ENCODE peak calls at places on chromosomes 2 and 18, in nine cellular contexts. Q is mucosa of descending colon, Z is tibial artery, L is left ventricle myocardium inferior, O is astrocyte of the cerebellum, W is fibroblast of the aortic adventitia, H is choroid plexus epithelial cell, C is GM12865, F is H7. T is an unnamed sample.
A peak's percentile ranks its signal among the peaks of the same experiment; 100 is the strongest.

GRCh38 chr2:39667142-39667880 is 1.6 kb downstream of the TMEM178A start:
- DNase-seq in Q (no peak), Z (no peak), L (no peak), O (no peak), W (no peak), H (no peak), C (no peak), F (no peak), T (no peak)

GRCh38 chr18:13550446-13551304 is 175.7 kb downstream of the FAM210A start:
- DNase-seq in Q (no peak), Z (no peak), L (no peak), O (no peak), W (no peak), H (no peak), C (no peak), F (no peak), T (no peak)

GRCh38 chr18:55322176-55322735 is 265.7 kb downstream of the TCF4 start:
- DNase-seq in Q (peak; percentile 71), Z (peak; percentile 91), L (peak; percentile 87), O (peak; percentile 88), W (peak; percentile 96), H (peak; percentile 97), C (peak; percentile 93), F (peak; percentile 74), T (peak; percentile 96)

GRCh38 chr2:189252991-189253680 is 73.6 kb upstream of the COL5A2 start:
- DNase-seq in Q (no peak), Z (no peak), L (no peak), O (no peak), W (no peak), H (no peak), C (no peak), F (no peak), T (no peak)

GRCh38 chr2:75466708-75467311 is 93.9 kb downstream of the EVA1A start:
- DNase-seq in Q (no peak), Z (no peak), L (no peak), O (peak; percentile 38), W (peak; percentile 35), H (peak; percentile 48), C (peak; percentile 48), F (peak; percentile 42), T (peak; percentile 28)

GRCh38 chr18:44036500-44036899 is 644.2 kb upstream of the SETBP1 start:
- DNase-seq in Q (no peak), Z (no peak), L (peak; percentile 17), O (no peak), W (no peak), H (peak; percentile 10), C (no peak), F (peak; percentile 17), T (no peak)

GRCh38 chr2:102803041-102803896 is 41.4 kb downstream of the TMEM182 start:
- DNase-seq in Q (no peak), Z (no peak), L (no peak), O (no peak), W (no peak), H (no peak), C (no peak), F (no peak), T (no peak)

GRCh38 chr2:188810591-188810990 is 163.6 kb upstream of the COL3A1 start:
- DNase-seq in Q (no peak), Z (no peak), L (no peak), O (no peak), W (peak; percentile 96), H (no peak), C (no peak), F (no peak), T (no peak)

GRCh38 chr2:214830794-214831346 is 21.4 kb upstream of the BARD1 start:
- DNase-seq in Q (no peak), Z (no peak), L (no peak), O (no peak), W (peak; percentile 38), H (peak; percentile 74), C (no peak), F (peak; percentile 44), T (peak; percentile 25)

DNA sequence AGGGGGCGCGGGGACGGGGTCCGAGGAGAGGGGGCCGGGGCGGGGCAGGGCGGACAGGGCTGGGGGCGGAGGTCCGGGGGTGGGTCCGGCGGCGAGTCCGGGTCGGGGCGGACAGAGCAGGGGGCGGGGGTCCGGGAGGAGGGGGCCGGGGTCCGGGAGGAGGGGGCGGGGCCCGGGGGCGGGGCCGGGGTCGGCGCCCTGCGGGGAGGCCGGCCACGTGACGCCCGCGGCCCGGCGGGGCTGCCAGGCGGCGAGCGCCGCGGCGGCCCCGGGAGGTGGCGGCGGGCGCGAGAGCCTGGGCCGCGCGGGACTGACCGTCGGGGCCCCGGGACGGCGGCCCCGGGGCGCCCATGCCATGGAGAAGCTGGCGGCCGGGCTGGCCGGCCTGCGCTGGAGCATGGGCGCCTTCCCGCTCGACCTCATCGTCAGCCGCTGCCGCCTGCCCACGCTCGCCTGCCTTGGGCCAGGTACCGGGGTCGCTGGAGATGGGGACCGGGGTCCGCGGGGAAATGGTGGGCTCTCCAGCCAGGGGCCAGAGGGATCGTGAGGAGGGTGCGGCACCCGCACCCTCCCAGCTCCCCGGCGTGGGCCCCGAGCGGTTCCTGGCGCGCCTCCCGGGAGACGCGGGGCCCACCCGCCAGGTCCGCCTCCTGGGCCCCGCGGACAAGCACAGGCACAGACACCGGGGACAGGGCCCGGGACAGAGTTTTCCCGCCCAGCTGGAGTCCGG is at the start of gene GAREM2:
- DNase-seq in Q (no peak), Z (no peak), L (no peak), O (no peak), W (no peak), H (no peak), C (no peak), F (peak; percentile 99), T (no peak)
- H3K4me3 ChIP-seq in Q (no peak within 1 kb of the TSS), Z (peak within 1 kb of the TSS; percentile 51), L (peak within 1 kb of the TSS; percentile 64), O (peak within 1 kb of the TSS; percentile 31), W (peak within 1 kb of the TSS; percentile 40), H (peak within 1 kb of the TSS; percentile 41), C (no peak within 1 kb of the TSS), F (peak within 1 kb of the TSS; percentile 75), T (no peak within 1 kb of the TSS)

GRCh38 chr2:161138429-161138828 is 21.8 kb upstream of the TANK start:
- DNase-seq in Q (no peak), Z (no peak), L (no peak), O (no peak), W (no peak), H (no peak), C (peak; percentile 52), F (no peak), T (no peak)

GRCh38 chr2:161133366-161133765 is 26.9 kb upstream of the TANK start:
- DNase-seq in Q (no peak), Z (no peak), L (no peak), O (no peak), W (no peak), H (no peak), C (no peak), F (no peak), T (no peak)

GRCh38 chr2:161134547-161135518 is 25.4 kb upstream of the TANK start:
- DNase-seq in Q (no peak), Z (no peak), L (peak; percentile 24), O (no peak), W (peak; percentile 48), H (peak; percentile 26), C (no peak), F (no peak), T (peak; percentile 44)

GRCh38 chr2:161136696-161137324 is 23.4 kb upstream of the TANK start:
- DNase-seq in Q (no peak), Z (no peak), L (no peak), O (no peak), W (peak; percentile 40), H (peak; percentile 73), C (peak; percentile 91), F (no peak), T (peak; percentile 12)

DNA sequence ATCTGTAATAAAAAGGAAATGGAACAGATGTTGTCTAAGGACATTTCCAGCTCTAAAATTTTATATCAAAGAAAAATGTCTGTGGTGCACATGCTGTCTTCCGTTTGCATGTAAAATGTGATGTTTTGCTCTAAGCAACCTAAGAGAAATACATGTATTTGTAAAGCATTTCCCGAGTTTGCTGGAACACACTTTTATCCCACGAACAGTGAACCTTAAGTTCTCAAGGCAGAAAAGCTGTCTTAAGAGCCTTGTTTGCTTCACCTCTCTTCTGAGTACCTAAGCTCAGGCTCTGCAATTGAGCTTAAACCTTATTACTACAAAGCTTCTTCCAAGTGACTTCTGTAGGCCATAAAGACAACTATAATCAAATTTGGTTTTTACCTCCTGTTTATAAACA is 24.0 kb upstream of the TANK start:
- DNase-seq in Q (no peak), Z (no peak), L (no peak), O (no peak), W (no peak), H (no peak), C (no peak), F (no peak), T (peak; percentile 11)
- H3K4me3 ChIP-seq in Q (no peak overlapping the region), Z (no peak overlapping the region), L (peak overlapping the region; percentile 43), O (no peak overlapping the region), W (no peak overlapping the region), H (no peak overlapping the region), C (peak overlapping the region; percentile 96), F (no peak overlapping the region), T (no peak overlapping the region)

GRCh38 chr2:33083671-33084387 is 137.1 kb downstream of the LTBP1 start:
- DNase-seq in Q (no peak), Z (no peak), L (no peak), O (no peak), W (no peak), H (no peak), C (no peak), F (no peak), T (no peak)
- H3K4me3 ChIP-seq in Q (no peak overlapping the region), Z (no peak overlapping the region), L (no peak overlapping the region), O (no peak overlapping the region), W (no peak overlapping the region), H (no peak overlapping the region), C (no peak overlapping the region), F (no peak overlapping the region), T (no peak overlapping the region)

GRCh38 chr18:31042391-31043181 is at the start of gene DSC3:
- DNase-seq in Q (peak; percentile 49), Z (no peak), L (no peak), O (no peak), W (no peak), H (peak; percentile 13), C (no peak), F (peak; percentile 82), T (peak; percentile 17)
- H3K4me3 ChIP-seq in Q (no peak within 1 kb of the TSS), Z (peak within 1 kb of the TSS; percentile 46), L (peak within 1 kb of the TSS; percentile 59), O (peak within 1 kb of the TSS; percentile 39), W (no peak within 1 kb of the TSS), H (peak within 1 kb of the TSS; percentile 35), C (no peak within 1 kb of the TSS), F (peak within 1 kb of the TSS; percentile 56), T (peak within 1 kb of the TSS; percentile 32)

DNA sequence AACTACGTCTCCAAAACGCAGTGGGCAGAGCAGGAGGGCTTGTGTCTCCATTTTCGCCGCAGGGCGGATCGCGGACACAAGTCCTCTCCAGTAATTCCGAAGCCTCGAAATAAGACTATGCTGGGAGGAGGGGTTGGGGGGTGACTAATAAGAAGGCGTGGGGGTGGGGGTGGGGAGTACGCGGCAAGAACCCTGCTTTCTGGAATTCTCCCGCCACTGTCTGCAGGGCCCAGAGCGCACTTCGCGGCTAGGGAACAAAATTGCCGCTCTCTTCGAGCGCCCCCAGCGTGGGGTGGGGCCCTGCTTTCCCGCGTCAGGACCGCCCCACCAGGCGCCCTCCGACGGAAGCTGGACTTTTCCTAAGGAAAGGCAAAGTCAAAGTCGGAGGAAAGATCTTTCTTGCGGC is 12.0 kb downstream of the NR4A2 start:
- DNase-seq in Q (peak; percentile 48), Z (peak; percentile 30), L (peak; percentile 47), O (no peak), W (peak; percentile 43), H (peak; percentile 16), C (no peak), F (peak; percentile 72), T (no peak)
- H3K4me3 ChIP-seq in Q (no peak overlapping the region), Z (peak overlapping the region; percentile 63), L (peak overlapping the region; percentile 67), O (peak overlapping the region; percentile 36), W (peak overlapping the region; percentile 58), H (peak overlapping the region; percentile 22), C (no peak overlapping the region), F (peak overlapping the region; percentile 49), T (peak overlapping the region; percentile 28)

T was measured in astrocyte of the spinal cord.